ENCODE peak calls at places on chromosomes 16 and 17, in nine cellular contexts. G is lower leg skin, Z is heart left ventricle, A is GM12878, I is HCT116, P is A549, Y is body of pancreas, E is tibial nerve, Q is ovary. V is an unnamed sample.

GRCh38 chr17:65656390-65657250 is 95.2 kb upstream of the AXIN2 start:
- DNase-seq in A (peak), G (no peak), E (no peak), I (no peak), Q (no peak), Y (no peak), P (peak), Z (no peak), V (no peak)

GRCh38 chr16:14001521-14001920 is 69.6 kb upstream of the MRTFB start:
- DNase-seq in I (no peak), Y (no peak), Q (no peak), G (no peak), P (no peak), E (no peak), A (no peak), Z (no peak), V (no peak)

GRCh38 chr16:35516551-35516950 is 2057.1 kb downstream of the TP53TG3F start:
- DNase-seq in Z (no peak), G (no peak), A (no peak), I (no peak), E (no peak), Y (no peak), Q (no peak), P (no peak), V (no peak)

GRCh38 chr17:64709481-64709880 is 47.4 kb upstream of the SMURF2 start:
- DNase-seq in Z (no peak), G (no peak), Q (no peak), Y (no peak), I (no peak), A (no peak), E (no peak), P (no peak), V (no peak)

GRCh38 chr16:68364601-68364998 is 53.8 kb downstream of the PRMT7 start:
- DNase-seq in Y (no peak), G (no peak), E (no peak), Q (no peak), Z (no peak), P (no peak), A (no peak), I (no peak), V (no peak)

GRCh38 chr16:87842209-87842869 is 27.0 kb downstream of the SLC7A5 start:
- DNase-seq in A (no peak), G (no peak), E (no peak), Y (no peak), P (no peak), Z (no peak), I (no peak), Q (no peak), V (no peak)

GRCh38 chr17:1967092-1967662 is 58.0 kb downstream of the RTN4RL1 start:
- DNase-seq in A (no peak), G (no peak), I (no peak), Q (no peak), P (no peak), Z (no peak), E (no peak), Y (no peak), V (no peak)

GRCh38 chr16:12646490-12647274 is 157.0 kb downstream of the CPPED1 start:
- DNase-seq in I (no peak), A (peak), G (no peak), Z (no peak), P (peak), E (peak), Y (no peak), Q (no peak), V (no peak)

GRCh38 chr17:42453544-42453943 is 5.1 kb upstream of the ATP6V0A1 start:
- DNase-seq in E (no peak), Y (no peak), Z (no peak), P (no peak), G (no peak), I (no peak), Q (no peak), A (no peak), V (no peak)

GRCh38 chr17:75749545-75750389 is 15.2 kb downstream of the GALK1 start:
- DNase-seq in P (peak), Z (peak), I (no peak), Y (peak), Q (peak), G (peak), E (peak), A (no peak), V (peak)

GRCh38 chr16:21253470-21253869 is 20.0 kb downstream of the ANKS4B start:
- DNase-seq in Z (no peak), Y (no peak), Q (no peak), A (no peak), P (no peak), G (no peak), I (no peak), E (no peak), V (no peak)

GRCh38 chr17:73359987-73360410 is 48.2 kb upstream of the CDC42EP4 start:
- DNase-seq in G (no peak), P (no peak), Y (peak), E (no peak), Z (no peak), A (no peak), I (peak), Q (no peak), V (peak)

GRCh38 chr17:18250259-18250658 is 8.3 kb downstream of the FLII start:
- DNase-seq in E (no peak), A (no peak), Q (no peak), I (no peak), Z (no peak), P (no peak), Y (peak), G (peak), V (no peak)

GRCh38 chr17:18004901-18005305 is 32.2 kb downstream of the DRC3 start:
- DNase-seq in I (no peak), Y (no peak), E (no peak), Z (no peak), A (no peak), Q (no peak), P (no peak), G (no peak), V (peak)

GRCh38 chr16:83433201-83433600 is 374.6 kb upstream of the HSBP1 start:
- DNase-seq in Q (no peak), Z (no peak), P (no peak), I (no peak), E (no peak), Y (no peak), A (no peak), G (no peak), V (no peak)

GRCh38 chr16:72938426-72939164 is 109.3 kb downstream of the ZFHX3 start:
- DNase-seq in E (peak), G (peak), Y (peak), Q (peak), Z (peak), I (no peak), P (peak), A (no peak), V (peak)

GRCh38 chr17:7885357-7886226 is 3.0 kb upstream of the CHD3 start:
- DNase-seq in Q (peak), E (no peak), P (peak), G (peak), Z (peak), A (no peak), I (no peak), Y (peak), V (no peak)

GRCh38 chr17:10082795-10083194 is 115.6 kb downstream of the GAS7 start:
- DNase-seq in P (no peak), E (no peak), G (no peak), Y (no peak), I (no peak), Z (no peak), Q (no peak), A (no peak), V (no peak)

GRCh38 chr17:74282587-74283370 is 8.7 kb downstream of the DNAI2 start:
- DNase-seq in G (no peak), Q (no peak), P (peak), A (peak), Y (no peak), Z (no peak), I (no peak), E (no peak), V (no peak)

GRCh38 chr16:30948087-30948955 is 547 bp upstream of the ORAI3 start:
- DNase-seq in I (peak), Y (peak), A (no peak), G (peak), Q (peak), Z (peak), E (peak), P (peak), V (peak)

GRCh38 chr17:35447494-35447893 is 1.1 kb downstream of the SLFN13 start:
- DNase-seq in Z (no peak), G (no peak), P (no peak), A (no peak), Q (no peak), I (no peak), E (no peak), Y (no peak), V (no peak)

GRCh38 chr17:35449371-35449931 is 885 bp upstream of the SLFN13 start:
- DNase-seq in Y (peak), G (no peak), Z (peak), I (no peak), E (no peak), Q (no peak), A (no peak), P (no peak), V (no peak)

GRCh38 chr17:35448899-35449227 is 297 bp upstream of the SLFN13 start:
- DNase-seq in P (no peak), I (no peak), Q (no peak), Y (no peak), Z (no peak), A (no peak), E (no peak), G (no peak), V (no peak)

GRCh38 chr17:35448214-35448898 is at the start of gene SLFN13:
- DNase-seq in I (no peak), A (peak), Z (peak), Y (peak), P (peak), Q (peak), G (peak), E (peak), V (peak)
- TF ChIP-seq POLR2A in I (no peak), A (peak), Z (no peak), Y (peak), P (peak), Q (no peak), G (no peak), E (no peak), V (no peak)

DNA sequence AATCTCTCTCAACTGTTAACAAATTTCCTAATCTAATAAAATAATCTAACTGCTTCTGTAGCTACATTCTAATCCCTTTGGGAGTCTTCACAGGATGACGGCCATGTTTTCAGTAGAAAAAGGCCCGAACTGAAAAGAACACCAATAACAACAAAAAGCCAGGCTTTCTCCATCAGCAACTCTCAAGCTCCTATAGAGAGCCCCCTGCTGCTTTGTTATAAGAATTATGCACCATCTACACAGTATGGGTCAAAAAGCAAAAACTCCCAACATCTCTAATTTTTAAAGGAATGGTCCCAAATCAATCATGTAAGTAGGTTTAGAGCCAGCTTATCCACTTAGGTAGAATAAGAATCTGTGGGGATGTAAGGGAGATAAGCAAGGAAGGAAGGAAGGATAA is 163.6 kb upstream of the C17orf78 start:
- DNase-seq in P (no peak), I (no peak), E (no peak), G (no peak), Q (no peak), Y (no peak), A (no peak), Z (no peak), V (no peak)
- TF ChIP-seq CTCF in P (no peak), I (no peak), E (no peak), G (no peak), Q (no peak), Y (no peak), A (no peak), Z (no peak), V (no peak)

DNA sequence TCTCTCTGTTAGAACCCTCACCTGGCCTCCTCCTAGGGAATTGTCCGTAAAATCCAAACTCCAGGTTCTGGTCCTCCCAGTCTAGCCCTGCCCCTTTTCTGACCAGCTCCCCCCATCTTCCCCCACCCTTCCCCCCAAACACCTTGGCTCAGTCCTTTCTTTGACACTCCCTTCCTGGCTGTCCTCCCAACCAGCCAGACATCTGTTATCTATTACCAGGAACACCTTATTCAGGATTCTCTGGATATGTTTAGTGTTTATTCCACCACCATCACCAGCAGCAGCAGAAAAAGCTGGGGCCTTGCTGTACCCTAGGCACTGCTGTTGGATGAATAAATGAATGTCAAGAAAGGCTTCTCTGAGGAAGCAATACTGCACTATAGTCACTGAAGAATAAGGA is 4.0 kb upstream of the CMTM3 start:
- DNase-seq in P (no peak), Q (no peak), E (no peak), A (no peak), Z (no peak), Y (no peak), G (no peak), I (no peak), V (no peak)
- TF ChIP-seq POLR2A in P (no peak), Q (no peak), E (no peak), A (no peak), Z (no peak), Y (no peak), G (no peak), I (no peak), V (no peak)

GRCh38 chr16:85172465-85173071 is 60.3 kb upstream of the CIBAR2 start:
- DNase-seq in G (no peak), E (no peak), Q (no peak), Y (peak), P (peak), A (no peak), I (peak), Z (no peak), V (peak)
- TF ChIP-seq CTCF in G (no peak), E (no peak), Q (no peak), Y (peak), P (peak), A (peak), I (peak), Z (peak), V (peak)

DNA sequence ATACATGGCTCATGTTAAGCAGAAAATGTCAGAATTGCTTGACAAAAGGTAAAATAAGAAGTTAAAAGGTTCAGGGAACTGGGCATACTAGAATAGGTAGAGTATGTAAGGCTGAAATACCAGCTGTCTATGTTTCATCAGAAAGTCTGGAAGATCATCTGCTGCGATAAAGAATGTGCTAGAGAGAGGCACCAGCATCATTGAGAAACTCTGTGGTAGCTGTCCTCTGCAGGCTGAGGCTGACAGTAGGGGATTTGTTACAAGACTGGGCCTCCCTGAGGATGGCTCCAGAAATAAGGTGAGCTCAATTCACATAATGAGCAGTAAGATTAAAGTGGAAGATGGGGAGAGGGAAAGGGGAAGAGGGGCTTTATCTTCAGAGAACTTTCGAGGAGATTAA is 4.5 kb upstream of the ZNF287 start:
- DNase-seq in A (no peak), P (no peak), Z (no peak), I (no peak), E (no peak), G (no peak), Y (no peak), Q (no peak), V (no peak)
- TF ChIP-seq POLR2A in A (no peak), P (no peak), Z (no peak), I (no peak), E (no peak), G (no peak), Y (no peak), Q (no peak), V (no peak)

DNA sequence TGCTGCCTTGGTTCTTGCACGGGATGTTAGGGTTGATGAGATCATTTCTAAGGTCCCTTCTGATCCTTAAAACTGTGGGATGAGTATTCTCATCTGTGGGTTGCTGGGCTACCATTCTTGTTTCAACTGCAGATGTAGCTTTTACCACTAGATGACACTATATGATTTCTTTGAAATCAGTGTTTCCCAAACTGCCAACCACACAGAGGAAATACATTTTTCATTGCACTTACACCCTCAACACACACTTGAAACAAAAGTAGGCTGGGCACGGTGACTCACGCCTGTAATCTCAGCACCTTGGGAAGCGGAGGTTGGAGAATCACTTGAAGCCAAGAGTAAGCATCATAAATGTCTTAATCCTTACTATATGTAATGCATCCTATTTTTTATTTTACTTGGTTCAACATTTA is 15.3 kb downstream of the LCMT1 start:
- DNase-seq in P (peak), Y (peak), I (no peak), Z (no peak), Q (no peak), E (no peak), A (no peak), G (no peak), V (no peak)
- TF ChIP-seq CTCF in P (peak), Y (peak), I (peak), Z (peak), Q (no peak), E (no peak), A (peak), G (no peak), V (no peak)

GRCh38 chr16:81651758-81652718 is 127.1 kb upstream of the PLCG2 start:
- DNase-seq in Z (no peak), G (no peak), A (no peak), Y (no peak), E (no peak), I (no peak), Q (peak), P (no peak), V (no peak)
- TF ChIP-seq POLR2A in Z (no peak), G (no peak), A (no peak), Y (no peak), E (no peak), I (no peak), Q (no peak), P (no peak), V (no peak)

GRCh38 chr17:19877546-19877945 is 9.8 kb upstream of the ULK2 start:
- DNase-seq in I (no peak), Y (no peak), G (no peak), Q (no peak), E (no peak), A (no peak), P (no peak), Z (no peak), V (no peak)
- TF ChIP-seq CTCF in I (no peak), Y (no peak), G (no peak), Q (no peak), E (no peak), A (no peak), P (no peak), Z (no peak), V (no peak)

DNA sequence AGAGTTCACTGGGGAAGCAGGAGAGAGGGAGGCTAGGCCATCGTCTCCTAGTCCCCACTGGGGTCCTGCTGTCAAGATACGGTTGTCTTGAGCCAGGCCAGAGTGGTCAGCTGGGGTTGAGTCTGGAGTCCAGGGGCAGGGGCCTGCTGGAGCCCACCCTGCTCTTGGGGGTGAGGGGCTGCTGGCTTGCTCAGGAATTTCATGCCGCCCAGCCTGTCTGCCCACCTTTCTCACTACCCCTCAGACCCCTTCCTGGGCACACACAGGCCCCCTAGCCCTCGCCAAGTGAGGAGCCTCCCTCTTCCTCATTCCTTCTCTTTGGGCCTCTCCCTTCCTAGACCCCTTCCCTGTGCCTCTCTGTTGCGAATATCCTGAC is 1.3 kb downstream of the TRAF7 start:
- DNase-seq in Z (no peak), A (no peak), P (no peak), Y (no peak), E (no peak), Q (no peak), I (no peak), G (no peak), V (no peak)
- TF ChIP-seq POLR2A in Z (no peak), A (no peak), P (no peak), Y (no peak), E (no peak), Q (no peak), I (no peak), G (no peak), V (no peak)

GRCh38 chr17:45256114-45256966 is 5.6 kb downstream of the SPATA32 start:
- DNase-seq in P (no peak), G (no peak), Y (no peak), Z (no peak), E (no peak), Q (no peak), A (no peak), I (no peak), V (no peak)
- TF ChIP-seq CTCF in P (no peak), G (no peak), Y (no peak), Z (no peak), E (no peak), Q (no peak), A (peak), I (peak), V (no peak)